ENCODE peak calls at places on chromosomes 7 and 10, in eight cellular contexts. P is ovary, S is right atrium auricular region, T is lower lobe of right lung, A is IMR-90, Z is A549, F is HCT116, L is AG04450. U is an unnamed sample.

GRCh38 chr7:27362026-27362425 is 119.4 kb downstream of the EVX1 start:
- DNase-seq in S (no peak), Z (no peak), L (no peak), T (no peak), A (no peak), F (no peak), P (no peak), U (no peak)

GRCh38 chr7:64888901-64889685 is 14.0 kb upstream of the ZNF273 start:
- DNase-seq in T (peak; percentile 71), F (no peak), A (no peak), L (no peak), Z (no peak), P (no peak), S (peak; percentile 59), U (no peak)

GRCh38 chr7:55568613-55569268 is 3.6 kb downstream of the VOPP1 start:
- DNase-seq in P (no peak), T (no peak), F (no peak), A (peak; percentile 31), L (no peak), S (no peak), Z (no peak), U (no peak)

GRCh38 chr10:71598673-71599072 is 120.9 kb downstream of the C10orf105 start:
- DNase-seq in L (no peak), S (peak; percentile 91), P (peak; percentile 90), A (no peak), F (no peak), T (peak; percentile 77), Z (no peak), U (no peak)

GRCh38 chr7:132424821-132425739 is 151.2 kb downstream of the PLXNA4 start:
- DNase-seq in F (no peak), S (no peak), L (no peak), P (no peak), A (no peak), Z (no peak), T (no peak), U (no peak)

GRCh38 chr7:125563964-125564529 is 634.4 kb upstream of the POT1 start:
- DNase-seq in A (no peak), L (no peak), Z (no peak), P (no peak), F (no peak), S (no peak), T (no peak), U (no peak)

GRCh38 chr10:94673614-94674321 is 9.8 kb upstream of the CYP2C18 start:
- DNase-seq in A (no peak), P (no peak), F (no peak), T (no peak), Z (no peak), L (no peak), S (no peak), U (no peak)

GRCh38 chr10:24483701-24484100 is 240.0 kb downstream of the ARHGAP21 start:
- DNase-seq in F (peak; percentile 74), A (peak; percentile 28), S (no peak), T (peak; percentile 75), P (no peak), Z (peak; percentile 91), L (no peak), U (no peak)

GRCh38 chr7:71683382-71683781 is 551.4 kb downstream of the GALNT17 start:
- DNase-seq in F (no peak), T (no peak), L (no peak), Z (no peak), A (no peak), S (no peak), P (no peak), U (no peak)

GRCh38 chr10:42519079-42519478 is 119.3 kb downstream of the ZNF33B start:
- DNase-seq in S (no peak), A (no peak), Z (no peak), L (no peak), T (no peak), P (no peak), F (no peak), U (no peak)

GRCh38 chr7:1384113-1384415 is 75.2 kb downstream of the MICALL2 start:
- DNase-seq in P (no peak), L (no peak), A (no peak), T (no peak), F (no peak), S (no peak), Z (no peak), U (no peak)

GRCh38 chr7:47380325-47381131 is 201.4 kb downstream of the TNS3 start:
- DNase-seq in P (peak; percentile 54), F (no peak), L (peak; percentile 27), Z (no peak), T (no peak), A (peak; percentile 73), S (no peak), U (no peak)

GRCh38 chr7:48130658-48131108 is 40.6 kb upstream of the ABCA13 start:
- DNase-seq in L (no peak), A (peak; percentile 33), Z (no peak), S (no peak), P (no peak), T (no peak), F (no peak), U (no peak)

GRCh38 chr7:12475362-12476063 is 71.8 kb upstream of the VWDE start:
- DNase-seq in Z (no peak), P (no peak), T (no peak), S (no peak), L (no peak), A (peak; percentile 55), F (peak; percentile 23), U (no peak)

GRCh38 chr7:16851829-16852228 is 30.0 kb downstream of the AGR3 start:
- DNase-seq in S (no peak), T (no peak), L (no peak), A (no peak), Z (no peak), F (no peak), P (no peak), U (no peak)

GRCh38 chr10:4646546-4646945 is 179.5 kb upstream of the AKR1E2 start:
- DNase-seq in Z (no peak), A (peak; percentile 57), S (no peak), L (no peak), T (no peak), F (no peak), P (no peak), U (no peak)

GRCh38 chr7:100220833-100221718 is 1.3 kb downstream of the PVRIG start:
- DNase-seq in A (no peak), F (no peak), P (no peak), L (no peak), S (no peak), Z (no peak), T (no peak), U (peak; percentile 87)

GRCh38 chr10:18214692-18215563 is 74.7 kb downstream of the CACNB2 start:
- DNase-seq in L (no peak), F (no peak), Z (peak; percentile 48), S (no peak), A (peak; percentile 73), P (peak; percentile 64), T (no peak), U (no peak)

GRCh38 chr7:90530263-90530662 is 60.8 kb downstream of the PTTG1IP2 start:
- DNase-seq in L (no peak), T (no peak), Z (no peak), S (no peak), F (no peak), P (no peak), A (peak; percentile 23), U (no peak)

GRCh38 chr10:59181668-59182067 is 5.2 kb downstream of the PHYHIPL start:
- DNase-seq in S (no peak), Z (peak; percentile 52), L (no peak), P (no peak), F (peak; percentile 50), A (peak; percentile 43), T (no peak), U (no peak)

GRCh38 chr10:29805134-29805691 is 170.4 kb upstream of the SVIL start:
- DNase-seq in L (no peak), F (no peak), Z (no peak), S (peak; percentile 50), P (no peak), T (no peak), A (no peak), U (no peak)
- H3K27ac ChIP-seq in L (peak overlapping the region; percentile 84), F (no peak overlapping the region), Z (peak overlapping the region; percentile 62), S (no peak overlapping the region), P (no peak overlapping the region), T (no peak overlapping the region), A (peak overlapping the region; percentile 49), U (no peak overlapping the region)

GRCh38 chr7:114081606-114082425 is 163.0 kb upstream of the PPP1R3A start:
- DNase-seq in P (no peak), L (peak; percentile 34), F (peak; percentile 56), S (no peak), Z (peak; percentile 26), T (no peak), A (peak; percentile 70), U (no peak)
- H3K27ac ChIP-seq in P (no peak overlapping the region), L (no peak overlapping the region), F (no peak overlapping the region), S (no peak overlapping the region), Z (no peak overlapping the region), T (no peak overlapping the region), A (no peak overlapping the region), U (no peak overlapping the region)

DNA sequence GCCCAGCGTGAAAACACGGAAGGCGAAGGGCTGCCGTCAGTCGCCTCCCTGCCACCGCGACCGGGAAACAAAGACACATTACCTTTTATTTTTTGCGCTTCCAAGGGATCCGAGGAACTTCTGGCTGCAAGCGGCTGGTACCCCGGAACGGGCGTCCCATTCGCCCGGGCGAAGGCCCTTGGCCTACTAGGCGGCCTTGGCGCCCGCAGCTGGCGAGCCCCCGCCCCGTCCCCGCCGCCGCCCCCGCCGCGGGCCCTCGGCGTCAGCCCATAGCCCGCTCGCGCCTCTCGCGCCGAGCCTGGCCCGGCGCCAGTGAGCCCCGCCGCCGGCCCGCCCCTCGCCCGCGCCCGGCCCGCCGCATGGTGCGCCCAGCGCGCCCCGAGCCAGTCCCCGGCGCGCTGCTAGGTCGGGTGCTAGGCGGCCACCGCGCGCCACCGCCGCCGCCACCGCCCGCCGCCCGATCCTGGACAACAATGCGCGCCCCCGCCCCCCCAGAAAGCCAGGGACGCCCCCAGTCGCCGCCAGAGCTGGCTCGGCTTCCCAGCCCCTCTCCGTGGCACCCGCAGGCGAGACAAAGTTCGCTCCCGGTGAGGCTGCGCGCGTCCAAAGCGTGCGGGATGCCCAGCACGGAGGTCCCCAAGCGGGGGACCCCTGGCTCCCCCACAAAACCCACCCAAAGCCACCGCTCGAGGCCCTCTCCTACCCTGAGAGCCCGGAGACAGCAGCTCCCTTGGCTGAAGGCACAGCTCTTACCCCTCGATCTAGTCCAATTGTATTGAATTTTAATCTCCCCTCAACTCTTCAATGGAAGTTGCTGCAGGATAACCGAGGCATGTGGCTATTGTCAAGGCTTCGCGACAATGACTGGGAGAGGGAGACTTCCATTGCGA is 305.0 kb downstream of the PRPF18 start:
- DNase-seq in Z (no peak), P (no peak), F (no peak), S (no peak), A (no peak), T (peak; percentile 63), L (no peak), U (no peak)
- H3K27ac ChIP-seq in Z (no peak overlapping the region), P (no peak overlapping the region), F (no peak overlapping the region), S (peak overlapping the region; percentile 77), A (peak overlapping the region; percentile 73), T (peak overlapping the region; percentile 80), L (peak overlapping the region; percentile 57), U (no peak overlapping the region)

DNA sequence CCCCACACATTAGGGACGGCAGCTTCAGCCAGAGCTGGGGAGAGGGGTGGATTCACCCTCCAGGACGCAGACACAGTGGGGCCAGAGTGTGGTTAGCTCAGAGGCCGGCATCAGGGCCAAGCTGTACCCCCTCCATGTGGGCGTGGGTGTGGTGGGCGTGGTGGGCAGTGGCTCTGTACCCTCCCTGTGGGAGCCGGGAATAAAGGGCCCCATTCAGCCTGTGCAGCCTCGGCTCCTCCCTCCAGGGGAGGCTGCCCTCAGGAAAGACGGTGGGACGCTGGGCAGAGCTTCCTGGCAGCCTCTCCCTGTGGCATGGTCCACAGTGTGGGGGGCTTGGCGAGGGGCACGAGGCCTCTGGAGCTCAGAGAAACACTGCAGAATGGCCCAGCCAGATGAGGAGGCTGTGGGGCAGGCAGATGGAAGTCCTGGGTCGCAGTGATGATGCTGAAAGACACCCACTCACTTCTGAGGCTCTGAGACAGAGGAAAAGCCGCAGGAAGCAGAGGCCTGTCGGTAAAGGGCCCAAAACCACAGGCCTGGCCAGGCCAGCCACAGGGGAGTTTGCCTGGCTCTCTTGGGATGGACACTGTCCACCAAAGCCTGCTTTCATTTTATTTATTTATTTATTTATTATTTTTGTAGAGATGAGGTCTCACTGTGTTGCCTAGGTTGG is 108.0 kb downstream of the SH3PXD2A start:
- DNase-seq in P (no peak), T (no peak), A (peak; percentile 37), Z (no peak), S (no peak), L (no peak), F (no peak), U (no peak)
- H3K27ac ChIP-seq in P (no peak overlapping the region), T (no peak overlapping the region), A (no peak overlapping the region), Z (no peak overlapping the region), S (peak overlapping the region; percentile 31), L (no peak overlapping the region), F (no peak overlapping the region), U (no peak overlapping the region)

U was measured in CD8-positive, alpha-beta T cell.